ENCODE peak calls at places on chromosomes 2 and 18, in seven cellular contexts. V, Y, I, K, T, E and Q are unnamed samples.

GRCh38 chr18:12432881-12433280 is 25.2 kb downstream of the PRELID3A start:
- DNase-seq in V (no peak), Y (no peak), I (no peak), K (no peak), T (no peak), E (no peak), Q (no peak)

GRCh38 chr2:197145471-197146056 is 165.0 kb downstream of the ANKRD44 start:
- DNase-seq in V (no peak), Y (no peak), I (no peak), K (no peak), T (no peak), E (peak), Q (no peak)

GRCh38 chr2:114056294-114057143 is 166.6 kb downstream of the ACTR3 start:
- DNase-seq in V (no peak), Y (no peak), I (no peak), K (no peak), T (no peak), E (no peak), Q (no peak)

GRCh38 chr2:190627881-190628412 is 20.9 kb upstream of the NAB1 start:
- DNase-seq in V (peak), Y (peak), I (peak), K (no peak), T (no peak), E (peak), Q (peak)

GRCh38 chr2:53854678-53855077 is 5.1 kb downstream of the GPR75 start:
- DNase-seq in V (no peak), Y (no peak), I (no peak), K (no peak), T (no peak), E (no peak), Q (no peak)

GRCh38 chr2:167783266-167784070 is 463.9 kb downstream of the STK39 start:
- DNase-seq in V (no peak), Y (no peak), I (peak), K (no peak), T (no peak), E (no peak), Q (no peak)

GRCh38 chr2:23637011-23637778 is 252.2 kb downstream of the KLHL29 start:
- DNase-seq in V (no peak), Y (no peak), I (no peak), K (no peak), T (no peak), E (no peak), Q (no peak)

GRCh38 chr18:39260565-39260964 is 1695.0 kb upstream of the CELF4 start:
- DNase-seq in V (no peak), Y (no peak), I (no peak), K (no peak), T (no peak), E (no peak), Q (no peak)

GRCh38 chr2:20868377-20868776 is 45.5 kb upstream of the LDAH start:
- DNase-seq in V (peak), Y (no peak), I (no peak), K (no peak), T (no peak), E (no peak), Q (no peak)

GRCh38 chr18:79947054-79947755 is 4.2 kb downstream of the SLC66A2 start:
- DNase-seq in V (no peak), Y (peak), I (no peak), K (no peak), T (no peak), E (no peak), Q (no peak)

GRCh38 chr18:79815657-79816056 is 17.9 kb downstream of the KCNG2 start:
- DNase-seq in V (no peak), Y (no peak), I (no peak), K (no peak), T (no peak), E (no peak), Q (no peak)

GRCh38 chr18:50805732-50806131 is 14.1 kb downstream of the MRO start:
- DNase-seq in V (no peak), Y (no peak), I (no peak), K (no peak), T (no peak), E (no peak), Q (no peak)

GRCh38 chr2:109331081-109331480 is 202.1 kb downstream of the SH3RF3 start:
- DNase-seq in V (no peak), Y (no peak), I (no peak), K (no peak), T (no peak), E (no peak), Q (no peak)

GRCh38 chr2:152611458-152612231 is 105.6 kb downstream of the PRPF40A start:
- DNase-seq in V (no peak), Y (no peak), I (no peak), K (no peak), T (peak), E (no peak), Q (no peak)

GRCh38 chr2:227870710-227871374 is 589 bp upstream of the DAW1 start:
- DNase-seq in V (no peak), Y (no peak), I (no peak), K (no peak), T (no peak), E (no peak), Q (no peak)

GRCh38 chr2:7012141-7012809 is 95.1 kb downstream of the RNF144A start:
- DNase-seq in V (no peak), Y (peak), I (no peak), K (no peak), T (no peak), E (peak), Q (no peak)

GRCh38 chr2:201483337-201483736 is 31.8 kb downstream of the STRADB start:
- DNase-seq in V (no peak), Y (no peak), I (no peak), K (no peak), T (no peak), E (no peak), Q (no peak)

GRCh38 chr2:68925298-68925885 is 27.3 kb downstream of the GKN2 start:
- DNase-seq in V (peak), Y (no peak), I (peak), K (no peak), T (peak), E (peak), Q (no peak)

GRCh38 chr18:78939105-78939504 is 40.5 kb upstream of the SALL3 start:
- DNase-seq in V (peak), Y (no peak), I (no peak), K (no peak), T (no peak), E (no peak), Q (no peak)

GRCh38 chr18:62690416-62690815 is 24.9 kb upstream of the PHLPP1 start:
- DNase-seq in V (no peak), Y (peak), I (no peak), K (no peak), T (no peak), E (no peak), Q (peak)

GRCh38 chr18:42290318-42291307 is 335.6 kb downstream of the PIK3C3 start:
- DNase-seq in V (no peak), Y (no peak), I (no peak), K (no peak), T (no peak), E (peak), Q (no peak)

GRCh38 chr18:79476031-79476917 is 80.5 kb downstream of the NFATC1 start:
- DNase-seq in V (no peak), Y (no peak), I (no peak), K (no peak), T (no peak), E (no peak), Q (no peak)

GRCh38 chr2:207869784-207870778 is 100.4 kb upstream of the FZD5 start:
- DNase-seq in V (no peak), Y (no peak), I (no peak), K (peak), T (no peak), E (no peak), Q (no peak)

GRCh38 chr2:144477943-144478283 is 42.0 kb downstream of the ZEB2 start:
- DNase-seq in V (no peak), Y (no peak), I (peak), K (no peak), T (no peak), E (no peak), Q (no peak)

GRCh38 chr2:206353685-206354084 is 79.2 kb downstream of the ZDBF2 start:
- DNase-seq in V (no peak), Y (no peak), I (no peak), K (no peak), T (no peak), E (no peak), Q (no peak)

GRCh38 chr2:71950256-71951066 is 197.2 kb downstream of the CYP26B1 start:
- DNase-seq in V (no peak), Y (no peak), I (no peak), K (peak), T (peak), E (no peak), Q (no peak)

GRCh38 chr2:112542123-112542973 is at the start of gene POLR1B:
- DNase-seq in V (peak), Y (peak), I (peak), K (peak), T (peak), E (peak), Q (peak)

GRCh38 chr18:21599585-21600525 is 649 bp downstream of the ESCO1 start:
- DNase-seq in V (peak), Y (no peak), I (peak), K (peak), T (peak), E (peak), Q (no peak)

GRCh38 chr2:121297217-121297830 is 12.3 kb upstream of the TFCP2L1 start:
- DNase-seq in V (no peak), Y (no peak), I (peak), K (peak), T (no peak), E (no peak), Q (peak)

GRCh38 chr2:180227461-180227860 is 220.4 kb upstream of the CWC22 start:
- DNase-seq in V (no peak), Y (no peak), I (no peak), K (no peak), T (no peak), E (no peak), Q (no peak)

GRCh38 chr2:128536925-128537620 is 218.4 kb upstream of the HS6ST1 start:
- DNase-seq in V (peak), Y (no peak), I (no peak), K (no peak), T (no peak), E (no peak), Q (no peak)

GRCh38 chr2:73284296-73285161 is at the start of gene FBXO41:
- DNase-seq in V (peak), Y (peak), I (peak), K (no peak), T (peak), E (peak), Q (peak)

GRCh38 chr2:233424028-233424951 is 70.0 kb downstream of the DGKD start:
- DNase-seq in V (no peak), Y (no peak), I (no peak), K (no peak), T (no peak), E (no peak), Q (no peak)

GRCh38 chr2:127106998-127107621 is at the start of gene BIN1:
- DNase-seq in V (peak), Y (peak), I (peak), K (peak), T (peak), E (peak), Q (peak)

GRCh38 chr2:28656937-28657615 is 94.6 kb upstream of the PPP1CB start:
- DNase-seq in V (no peak), Y (no peak), I (no peak), K (no peak), T (no peak), E (no peak), Q (no peak)

GRCh38 chr2:54100772-54101171 is 14.6 kb upstream of the ACYP2 start:
- DNase-seq in V (no peak), Y (no peak), I (no peak), K (no peak), T (no peak), E (no peak), Q (no peak)